ENCODE peak calls at places on chromosomes 12 and 14, in six cellular contexts. Z is stimulated activated effector memory CD8-positive, alpha-beta T cell treated with anti-CD3 and anti-CD28 coated beads, Interleukin-12 subunit alpha, Interleukin-12 subunit beta, amount 100 ng/mL, for 72 hours; G is stimulated activated CD8-positive, alpha-beta memory T cell treated with anti-CD3 and anti-CD28 coated beads, Interleukin-4, amount 100 ng/mL, for 24 hours; R is ovary; B is right atrium auricular region; P is foreskin melanocyte. F is an unnamed sample.

GRCh38 chr14:21024668-21025373 is at the start of gene NDRG2:
- DNase-seq in B (peak), P (peak), Z (peak), G (peak), R (peak), F (peak)

GRCh38 chr12:77104281-77104680 is 38.9 kb upstream of the E2F7 start:
- DNase-seq in P (no peak), R (no peak), B (no peak), G (no peak), Z (no peak), F (no peak)

GRCh38 chr12:81080431-81080983 is 2.6 kb downstream of the ACSS3 start:
- DNase-seq in P (no peak), R (no peak), G (no peak), B (no peak), Z (no peak), F (no peak)

GRCh38 chr12:91273542-91273941 is 90.9 kb upstream of the DCN start:
- DNase-seq in G (no peak), R (no peak), P (no peak), Z (no peak), B (no peak), F (no peak)

GRCh38 chr14:26872510-26872909 is 274.7 kb upstream of the NOVA1 start:
- DNase-seq in R (no peak), Z (no peak), G (no peak), B (peak), P (no peak), F (no peak)

GRCh38 chr12:108597559-108598471 is at the start of gene TMEM119:
- DNase-seq in B (no peak), P (no peak), R (no peak), Z (no peak), G (no peak), F (no peak)

GRCh38 chr12:102959391-102959790 is 1.9 kb downstream of the ASCL1 start:
- DNase-seq in B (no peak), Z (no peak), G (no peak), R (no peak), P (no peak), F (no peak)

GRCh38 chr12:117486840-117487659 is 125.6 kb upstream of the NOS1 start:
- DNase-seq in B (no peak), Z (no peak), R (no peak), G (no peak), P (no peak), F (no peak)

GRCh38 chr12:43742106-43742505 is 16.5 kb downstream of the PUS7L start:
- DNase-seq in R (no peak), P (no peak), G (no peak), Z (no peak), B (no peak), F (no peak)

GRCh38 chr14:37202812-37203211 is 5.1 kb downstream of the MIPOL1 start:
- DNase-seq in G (no peak), Z (no peak), R (no peak), B (no peak), P (no peak), F (no peak)

GRCh38 chr12:13347241-13348043 is 150.9 kb downstream of the EMP1 start:
- DNase-seq in Z (peak), B (no peak), P (no peak), R (no peak), G (peak), F (no peak)

GRCh38 chr12:6829532-6830220 is 1.5 kb downstream of the P3H3 start:
- DNase-seq in Z (no peak), R (no peak), B (no peak), P (no peak), G (no peak), F (no peak)

GRCh38 chr12:119229837-119230236 is 51.1 kb downstream of the HSPB8 start:
- DNase-seq in Z (no peak), P (peak), R (no peak), G (no peak), B (peak), F (peak)

GRCh38 chr12:118680361-118680963 is 300.9 kb upstream of the SRRM4 start:
- DNase-seq in P (peak), G (no peak), B (no peak), R (no peak), Z (no peak), F (no peak)

GRCh38 chr12:99110212-99110611 is 465.1 kb downstream of the APAF1 start:
- DNase-seq in R (no peak), Z (no peak), B (no peak), G (no peak), P (no peak), F (no peak)

GRCh38 chr12:65649126-65649525 is 175.2 kb upstream of the HMGA2 start:
- DNase-seq in Z (no peak), G (no peak), R (no peak), P (peak), B (no peak), F (peak)

GRCh38 chr12:15719230-15719629 is 70.0 kb downstream of the EPS8 start:
- DNase-seq in G (no peak), B (no peak), R (no peak), Z (no peak), P (peak), F (no peak)

GRCh38 chr14:81710232-81710845 is 176.7 kb upstream of the SEL1L start:
- DNase-seq in Z (no peak), B (no peak), G (no peak), R (no peak), P (peak), F (peak)

GRCh38 chr12:52745554-52745953 is 31.6 kb downstream of the KRT76 start:
- DNase-seq in R (no peak), Z (no peak), B (no peak), G (no peak), P (no peak), F (no peak)

GRCh38 chr14:68975667-68976066 is 3.4 kb downstream of the ACTN1 start:
- DNase-seq in G (no peak), Z (no peak), P (no peak), B (no peak), R (peak), F (no peak)

GRCh38 chr12:95533985-95534384 is 17.3 kb downstream of the USP44 start:
- DNase-seq in B (no peak), G (no peak), Z (no peak), P (no peak), R (no peak), F (no peak)

GRCh38 chr12:54141534-54142475 is 47.0 kb downstream of the SMUG1 start:
- DNase-seq in Z (no peak), R (no peak), P (no peak), B (peak), G (no peak), F (no peak)

GRCh38 chr12:92070864-92071445 is 74.7 kb downstream of the BTG1 start:
- DNase-seq in G (no peak), R (no peak), Z (no peak), B (no peak), P (no peak), F (no peak)

GRCh38 chr12:58741226-58741625 is 179.1 kb downstream of the LRIG3 start:
- DNase-seq in G (no peak), B (no peak), R (no peak), P (no peak), Z (no peak), F (no peak)

GRCh38 chr12:14167005-14167628 is 185.7 kb upstream of the GRIN2B start:
- DNase-seq in G (peak), R (no peak), Z (peak), P (peak), B (peak), F (peak)

GRCh38 chr14:71720978-71721624 is 211.1 kb upstream of the RGS6 start:
- DNase-seq in P (peak), B (no peak), G (no peak), Z (no peak), R (no peak), F (peak)

GRCh38 chr12:52171950-52172512 is 19.8 kb downstream of the KRT80 start:
- DNase-seq in G (no peak), R (no peak), B (no peak), Z (no peak), P (no peak), F (no peak)

GRCh38 chr14:105163040-105163742 is 5.4 kb downstream of the JAG2 start:
- DNase-seq in Z (no peak), B (no peak), P (no peak), R (no peak), G (no peak), F (no peak)

GRCh38 chr12:119929974-119930373 is 52.9 kb upstream of the CIT start:
- DNase-seq in R (no peak), Z (no peak), P (no peak), G (no peak), B (no peak), F (no peak)

GRCh38 chr12:75661927-75662326 is 150.5 kb upstream of the KRR1 start:
- DNase-seq in Z (no peak), P (no peak), R (no peak), G (no peak), B (no peak), F (no peak)

GRCh38 chr14:34012978-34013713 is 62.3 kb upstream of the EGLN3 start:
- DNase-seq in R (no peak), B (no peak), P (no peak), Z (no peak), G (no peak), F (no peak)

GRCh38 chr14:55361190-55361589 is 50.4 kb downstream of the ATG14 start:
- DNase-seq in R (no peak), B (no peak), G (no peak), Z (no peak), P (no peak), F (no peak)

GRCh38 chr14:71482701-71483100 is 449.5 kb upstream of the RGS6 start:
- DNase-seq in G (no peak), Z (no peak), P (no peak), R (no peak), B (no peak), F (no peak)

GRCh38 chr14:99595034-99595433 is 9.0 kb downstream of the CCDC85C start:
- DNase-seq in B (no peak), Z (no peak), G (no peak), P (no peak), R (no peak), F (no peak)

GRCh38 chr12:41946106-41946505 is 198.6 kb downstream of the GXYLT1 start:
- DNase-seq in G (no peak), B (no peak), R (no peak), Z (no peak), P (no peak), F (no peak)

GRCh38 chr12:4145990-4146859 is 127.3 kb upstream of the CCND2 start:
- DNase-seq in G (peak), Z (peak), R (no peak), P (no peak), B (no peak), F (no peak)

GRCh38 chr14:94439453-94440057 is 13.0 kb downstream of the SERPINA11 start:
- DNase-seq in Z (no peak), R (no peak), G (no peak), P (no peak), B (no peak), F (no peak)

GRCh38 chr12:76633415-76633814 is 73.8 kb upstream of the OSBPL8 start:
- DNase-seq in G (no peak), P (no peak), B (no peak), R (no peak), Z (no peak), F (no peak)